ENCODE peak calls at places on chromosomes 5 and 9, in nine cellular contexts. W is body of pancreas, D is stomach, Y is esophagus squamous epithelium, P is Peyer's patch, I is breast epithelium, N is K562, R is adrenal gland, K is ovary. J is an unnamed sample.

GRCh38 chr5:14829396-14829795 is 42.2 kb downstream of the ANKH start:
- DNase-seq in W (no peak), D (no peak), Y (no peak), P (no peak), I (no peak), N (no peak), R (no peak), K (no peak), J (no peak)

GRCh38 chr5:140977003-140977402 is 10.7 kb downstream of the PCDHAC2 start:
- DNase-seq in W (peak; percentile 4), D (no peak), Y (no peak), P (no peak), I (no peak), N (no peak), R (no peak), K (no peak), J (no peak)

GRCh38 chr9:126671381-126671831 is 57.7 kb downstream of the LMX1B start:
- DNase-seq in W (no peak), D (no peak), Y (no peak), P (no peak), I (no peak), N (no peak), R (no peak), K (peak; percentile 34), J (no peak)

GRCh38 chr5:126535856-126536545 is 59.0 kb downstream of the ALDH7A1 start:
- DNase-seq in W (no peak), D (no peak), Y (no peak), P (no peak), I (no peak), N (no peak), R (no peak), K (no peak), J (no peak)

GRCh38 chr5:164747371-164747770 is 1242.0 kb downstream of the MAT2B start:
- DNase-seq in W (no peak), D (no peak), Y (no peak), P (no peak), I (no peak), N (no peak), R (no peak), K (no peak), J (no peak)

GRCh38 chr9:132857031-132857430 is 21.1 kb downstream of the AK8 start:
- DNase-seq in W (peak; percentile 55), D (peak; percentile 46), Y (no peak), P (no peak), I (peak; percentile 25), N (no peak), R (peak; percentile 73), K (peak; percentile 86), J (no peak)

GRCh38 chr9:92668746-92669526 is 995 bp downstream of the IPPK start:
- DNase-seq in W (peak; percentile 44), D (no peak), Y (no peak), P (peak; percentile 73), I (peak; percentile 38), N (peak; percentile 64), R (peak; percentile 78), K (no peak), J (peak; percentile 79)

GRCh38 chr9:129612815-129613519 is 7.9 kb downstream of the C9orf50 start:
- DNase-seq in W (no peak), D (no peak), Y (no peak), P (no peak), I (no peak), N (no peak), R (no peak), K (no peak), J (no peak)

GRCh38 chr5:132475939-132476852 is 14.4 kb downstream of the IRF1 start:
- DNase-seq in W (no peak), D (peak; percentile 32), Y (no peak), P (peak; percentile 80), I (no peak), N (no peak), R (peak; percentile 61), K (no peak), J (no peak)

GRCh38 chr5:132478498-132478855 is 12.1 kb downstream of the IRF1 start:
- DNase-seq in W (no peak), D (no peak), Y (no peak), P (peak; percentile 59), I (no peak), N (no peak), R (no peak), K (no peak), J (no peak)

GRCh38 chr5:132479073-132479811 is 11.3 kb downstream of the IRF1 start:
- DNase-seq in W (no peak), D (no peak), Y (no peak), P (peak; percentile 24), I (no peak), N (no peak), R (no peak), K (no peak), J (no peak)

GRCh38 chr5:132476853-132477729 is 13.5 kb downstream of the IRF1 start:
- DNase-seq in W (no peak), D (no peak), Y (no peak), P (peak; percentile 75), I (no peak), N (no peak), R (no peak), K (no peak), J (no peak)

GRCh38 chr5:132477784-132478497 is 12.6 kb downstream of the IRF1 start:
- DNase-seq in W (no peak), D (no peak), Y (no peak), P (peak; percentile 83), I (no peak), N (no peak), R (no peak), K (no peak), J (no peak)
- TF ChIP-seq POLR2A in W (no peak), D (no peak), Y (no peak), P (peak; percentile 23), I (no peak), N (no peak), R (no peak), K (no peak), J (no peak)

GRCh38 chr5:58451732-58452565 is 7.9 kb downstream of the PLK2 start:
- DNase-seq in W (no peak), D (no peak), Y (no peak), P (no peak), I (no peak), N (no peak), R (no peak), K (no peak), J (no peak)

GRCh38 chr5:58454025-58454424 is 5.9 kb downstream of the PLK2 start:
- DNase-seq in W (no peak), D (no peak), Y (no peak), P (no peak), I (no peak), N (no peak), R (no peak), K (no peak), J (no peak)

GRCh38 chr5:58450811-58451629 is 8.9 kb downstream of the PLK2 start:
- DNase-seq in W (no peak), D (no peak), Y (no peak), P (no peak), I (no peak), N (no peak), R (no peak), K (no peak), J (no peak)

GRCh38 chr5:58453326-58453725 is 6.6 kb downstream of the PLK2 start:
- DNase-seq in W (no peak), D (no peak), Y (no peak), P (no peak), I (no peak), N (no peak), R (no peak), K (no peak), J (no peak)

GRCh38 chr5:58452566-58453258 is 7.2 kb downstream of the PLK2 start:
- DNase-seq in W (no peak), D (no peak), Y (no peak), P (no peak), I (no peak), N (no peak), R (no peak), K (no peak), J (no peak)
- TF ChIP-seq POLR2A in W (no peak), D (no peak), Y (no peak), P (no peak), I (no peak), N (no peak), R (no peak), K (no peak), J (peak; percentile 28)

GRCh38 chr9:69895185-69895584 is 74.6 kb downstream of the CFAP95 start:
- DNase-seq in W (no peak), D (no peak), Y (no peak), P (no peak), I (no peak), N (no peak), R (no peak), K (no peak), J (no peak)

GRCh38 chr9:69899491-69899890 is 78.9 kb downstream of the CFAP95 start:
- DNase-seq in W (no peak), D (no peak), Y (no peak), P (no peak), I (no peak), N (no peak), R (no peak), K (no peak), J (no peak)

GRCh38 chr9:69900406-69900805 is 79.8 kb downstream of the CFAP95 start:
- DNase-seq in W (no peak), D (no peak), Y (no peak), P (no peak), I (no peak), N (no peak), R (no peak), K (no peak), J (no peak)

GRCh38 chr9:69895659-69896058 is 75.0 kb downstream of the CFAP95 start:
- DNase-seq in W (no peak), D (no peak), Y (no peak), P (no peak), I (no peak), N (no peak), R (no peak), K (no peak), J (no peak)

GRCh38 chr9:69898714-69899209 is 78.1 kb downstream of the CFAP95 start:
- DNase-seq in W (no peak), D (no peak), Y (no peak), P (no peak), I (no peak), N (no peak), R (no peak), K (no peak), J (peak; percentile 70)
- TF ChIP-seq POLR2A in W (no peak), D (no peak), Y (no peak), P (no peak), I (no peak), N (no peak), R (no peak), K (no peak), J (no peak)

DNA sequence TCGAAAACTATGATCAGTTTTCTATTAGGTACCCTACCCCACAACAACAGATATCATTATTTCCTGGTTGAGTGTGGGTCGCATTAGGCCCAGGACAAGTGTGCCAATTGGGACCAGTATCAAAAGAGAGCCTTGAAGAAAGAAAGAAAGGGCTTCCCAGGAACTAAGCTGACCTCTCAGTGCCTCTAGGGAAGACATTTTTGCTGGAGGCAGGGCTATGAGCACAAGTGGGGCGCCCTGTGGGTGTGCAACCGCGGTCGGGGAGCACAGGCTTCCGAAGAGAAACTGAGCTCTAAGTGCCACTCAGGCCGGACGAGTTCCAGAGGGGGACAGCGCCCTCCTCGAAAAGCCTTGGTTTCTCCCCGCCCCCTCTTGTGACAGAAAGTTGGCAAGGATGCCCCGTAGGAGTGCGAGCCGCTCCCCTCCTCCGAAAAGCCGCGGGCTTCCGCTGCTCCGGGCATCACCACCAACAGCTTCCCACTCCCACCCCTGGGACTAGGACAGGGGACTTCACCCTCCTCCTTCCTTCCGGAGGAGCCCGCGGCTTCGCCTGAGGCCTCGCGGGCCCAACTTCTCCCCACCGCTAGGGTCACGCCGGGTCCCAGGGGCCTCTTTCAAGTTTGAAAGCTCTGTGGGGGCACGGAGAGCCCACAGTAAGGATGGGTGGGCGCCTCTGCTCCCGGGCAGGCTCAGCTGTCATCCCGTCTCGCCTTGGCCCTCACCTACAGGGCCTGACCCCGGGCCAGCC is 2.0 kb downstream of the NR2F1-AS1 start:
- DNase-seq in W (peak; percentile 19), D (no peak), Y (no peak), P (no peak), I (no peak), N (no peak), R (peak; percentile 89), K (peak; percentile 78), J (no peak)
- TF ChIP-seq POLR2A in W (no peak), D (no peak), Y (no peak), P (no peak), I (no peak), N (no peak), R (no peak), K (peak; percentile 24), J (no peak)